ENCODE peak calls at places on chromosomes 2 and 18, in seven cellular contexts. Z is hepatocyte, E is PC-3, T is OCI-LY7, Q is heart right ventricle, V is uterus, C is Peyer's patch. Y is an unnamed sample.

GRCh38 chr2:229223107-229223506 is 48.0 kb downstream of the PID1 start:
- DNase-seq in Z (no peak), E (no peak), T (no peak), Q (no peak), V (no peak), C (no peak), Y (no peak)

GRCh38 chr2:20429528-20429927 is 17.3 kb upstream of the RHOB start:
- DNase-seq in Z (no peak), E (no peak), T (peak; percentile 32), Q (no peak), V (no peak), C (peak; percentile 70), Y (no peak)

GRCh38 chr2:198453866-198454265 is 649.5 kb downstream of the PLCL1 start:
- DNase-seq in Z (no peak), E (no peak), T (no peak), Q (no peak), V (no peak), C (no peak), Y (no peak)

GRCh38 chr2:20223345-20224190 is 1.4 kb downstream of the SDC1 start:
- DNase-seq in Z (peak; percentile 76), E (peak; percentile 54), T (no peak), Q (peak; percentile 27), V (peak; percentile 39), C (no peak), Y (peak; percentile 61)

GRCh38 chr2:110157153-110157793 is 41.7 kb upstream of the MALL start:
- DNase-seq in Z (peak; percentile 66), E (peak; percentile 82), T (peak; percentile 13), Q (no peak), V (no peak), C (peak; percentile 74), Y (peak; percentile 2)

GRCh38 chr2:100731535-100731981 is 88.4 kb upstream of the NPAS2 start:
- DNase-seq in Z (no peak), E (peak; percentile 83), T (no peak), Q (no peak), V (no peak), C (no peak), Y (no peak)

GRCh38 chr18:12366379-12366778 is 10.6 kb downstream of the AFG3L2 start:
- DNase-seq in Z (no peak), E (no peak), T (no peak), Q (peak; percentile 56), V (no peak), C (peak; percentile 59), Y (no peak)

GRCh38 chr2:200585730-200586643 is at the start of gene AOX1:
- DNase-seq in Z (peak; percentile 73), E (no peak), T (peak; percentile 9), Q (peak; percentile 46), V (peak; percentile 74), C (peak; percentile 75), Y (peak; percentile 30)

GRCh38 chr2:204860249-204860648 is 315.0 kb downstream of the PARD3B start:
- DNase-seq in Z (no peak), E (no peak), T (no peak), Q (no peak), V (no peak), C (no peak), Y (no peak)

GRCh38 chr2:132627542-132627941 is 42.5 kb downstream of the LYPD1 start:
- DNase-seq in Z (no peak), E (peak; percentile 44), T (no peak), Q (no peak), V (no peak), C (no peak), Y (no peak)

GRCh38 chr18:54957295-54957694 is 2.0 kb downstream of the CCDC68 start:
- DNase-seq in Z (no peak), E (no peak), T (no peak), Q (no peak), V (no peak), C (no peak), Y (no peak)

GRCh38 chr2:86350751-86351150 is 13.3 kb upstream of the REEP1 start:
- DNase-seq in Z (no peak), E (no peak), T (no peak), Q (no peak), V (no peak), C (no peak), Y (no peak)

GRCh38 chr18:68233043-68233442 is 481.9 kb downstream of the TMX3 start:
- DNase-seq in Z (no peak), E (no peak), T (no peak), Q (no peak), V (no peak), C (no peak), Y (no peak)

GRCh38 chr2:101678379-101678778 is 19.1 kb upstream of the MAP4K4 start:
- DNase-seq in Z (no peak), E (no peak), T (no peak), Q (no peak), V (no peak), C (no peak), Y (no peak)

GRCh38 chr2:181751266-181752030 is 71.1 kb upstream of the NEUROD1 start:
- DNase-seq in Z (no peak), E (no peak), T (no peak), Q (no peak), V (no peak), C (no peak), Y (no peak)

GRCh38 chr2:188364033-188364432 is 72.4 kb downstream of the GULP1 start:
- DNase-seq in Z (peak; percentile 14), E (no peak), T (no peak), Q (no peak), V (no peak), C (no peak), Y (no peak)

GRCh38 chr2:51998890-51999289 is 967.0 kb upstream of the NRXN1 start:
- DNase-seq in Z (no peak), E (no peak), T (no peak), Q (no peak), V (no peak), C (no peak), Y (no peak)

GRCh38 chr2:181394741-181395437 is 62.3 kb upstream of the ITGA4 start:
- DNase-seq in Z (no peak), E (no peak), T (no peak), Q (no peak), V (no peak), C (no peak), Y (no peak)

GRCh38 chr2:166044853-166045483 is 82.9 kb downstream of the SCN1A start:
- DNase-seq in Z (no peak), E (no peak), T (no peak), Q (no peak), V (no peak), C (no peak), Y (no peak)

GRCh38 chr2:38057651-38058410 is 18.1 kb downstream of the CYP1B1 start:
- DNase-seq in Z (no peak), E (peak; percentile 60), T (no peak), Q (no peak), V (no peak), C (no peak), Y (no peak)

GRCh38 chr2:65030481-65030880 is 25.7 kb upstream of the CEP68 start:
- DNase-seq in Z (no peak), E (no peak), T (peak; percentile 85), Q (no peak), V (no peak), C (no peak), Y (peak; percentile 45)

GRCh38 chr18:710418-711300 is 1.8 kb downstream of the ENOSF1 start:
- DNase-seq in Z (no peak), E (no peak), T (no peak), Q (no peak), V (no peak), C (no peak), Y (no peak)

GRCh38 chr2:165632594-165632993 is 161.5 kb downstream of the GALNT3 start:
- DNase-seq in Z (no peak), E (no peak), T (no peak), Q (no peak), V (no peak), C (no peak), Y (no peak)

GRCh38 chr18:78717766-78718150 is 261.9 kb upstream of the SALL3 start:
- DNase-seq in Z (no peak), E (no peak), T (no peak), Q (no peak), V (no peak), C (no peak), Y (no peak)

GRCh38 chr18:78713726-78714125 is 265.9 kb upstream of the SALL3 start:
- DNase-seq in Z (no peak), E (no peak), T (no peak), Q (no peak), V (no peak), C (no peak), Y (no peak)

GRCh38 chr18:78717051-78717765 is 262.4 kb upstream of the SALL3 start:
- DNase-seq in Z (no peak), E (no peak), T (no peak), Q (no peak), V (no peak), C (no peak), Y (no peak)

GRCh38 chr18:78716022-78716421 is 263.6 kb upstream of the SALL3 start:
- DNase-seq in Z (no peak), E (no peak), T (no peak), Q (no peak), V (no peak), C (no peak), Y (no peak)

GRCh38 chr18:78716581-78716980 is 263.0 kb upstream of the SALL3 start:
- DNase-seq in Z (no peak), E (no peak), T (no peak), Q (no peak), V (no peak), C (no peak), Y (no peak)
- TF ChIP-seq CTCF in Z (no peak), E (no peak), T (no peak), Q (no peak), V (no peak), C (no peak), Y (no peak)

GRCh38 chr2:157897106-157897971 is 21.2 kb upstream of the ACVR1 start:
- DNase-seq in Z (no peak), E (no peak), T (peak; percentile 23), Q (no peak), V (no peak), C (peak; percentile 51), Y (peak; percentile 31)
- H3K4me3 ChIP-seq in Z (no peak overlapping the region), E (no peak overlapping the region), T (no peak overlapping the region), Q (no peak overlapping the region), V (no peak overlapping the region), C (no peak overlapping the region), Y (no peak overlapping the region)

DNA sequence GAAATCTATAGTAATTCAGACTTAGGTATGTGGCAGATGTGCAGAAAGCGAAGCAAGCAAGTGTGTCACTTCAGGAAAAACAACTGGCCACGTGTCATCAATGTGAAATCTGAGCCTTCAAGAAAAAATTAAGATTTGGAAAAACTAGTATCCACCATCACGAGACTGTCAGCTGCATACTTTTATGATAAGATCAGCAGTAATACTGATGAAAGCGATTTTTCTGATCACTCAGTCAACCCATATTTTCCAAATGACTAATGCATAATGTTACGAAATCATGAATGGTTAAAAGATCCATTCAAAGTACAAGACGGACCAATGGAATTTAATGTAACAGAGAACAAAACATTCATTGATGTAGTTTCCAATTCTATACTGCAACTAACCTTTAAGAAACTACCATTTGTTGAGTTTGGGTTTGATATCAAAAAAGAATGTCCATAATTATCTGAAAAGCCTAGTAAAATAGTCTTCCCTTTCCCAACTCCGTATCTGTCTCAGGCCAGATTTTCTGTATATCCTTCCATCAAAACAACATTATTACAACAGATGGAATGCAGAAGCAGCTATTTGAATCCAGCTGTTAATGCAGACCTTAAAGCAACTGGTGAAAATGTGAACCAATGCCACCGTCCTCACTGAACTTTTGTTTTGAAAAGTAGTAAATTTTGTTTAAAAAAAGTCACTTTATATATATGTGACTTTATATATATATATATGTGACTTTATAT is 17.0 kb upstream of the BCL2 start:
- DNase-seq in Z (no peak), E (peak; percentile 93), T (no peak), Q (no peak), V (no peak), C (no peak), Y (no peak)
- H3K36me3 ChIP-seq in Z (no peaks in the 10 kb centered on the region), E (peaks cover 23% of the 10 kb centered on the region), T (no peaks in the 10 kb centered on the region), Q (peaks cover 97% of the 10 kb centered on the region), V (no peaks in the 10 kb centered on the region), C (peaks cover 74% of the 10 kb centered on the region), Y (peaks cover 2% of the 10 kb centered on the region)

GRCh38 chr2:96955694-96956610 is 30.4 kb downstream of the FAM178B start:
- DNase-seq in Z (no peak), E (no peak), T (no peak), Q (no peak), V (no peak), C (no peak), Y (no peak)
- TF ChIP-seq CTCF in Z (no peak), E (no peak), T (no peak), Q (no peak), V (no peak), C (no peak), Y (no peak)

Y was measured in GM06990.